ENCODE peak calls at places on chromosome 21, in six cellular contexts. A, Y, M, K, B and Z are unnamed samples.

GRCh38 chr21:45970674-45971486 is 10.7 kb upstream of the COL6A1 start:
- DNase-seq in M (peak), A (peak), B (no peak), K (peak), Y (peak), Z (peak)

GRCh38 chr21:28734522-28735175 is 258.0 kb downstream of the LTN1 start:
- DNase-seq in B (no peak), K (no peak), Y (no peak), M (no peak), A (no peak), Z (peak)

GRCh38 chr21:38349111-38349746 is 92.4 kb downstream of the KCNJ15 start:
- DNase-seq in A (no peak), M (no peak), B (no peak), Y (no peak), K (peak), Z (peak)

GRCh38 chr21:27359141-27359540 is 392.3 kb upstream of the ADAMTS5 start:
- DNase-seq in A (no peak), B (peak), M (no peak), K (peak), Y (no peak), Z (peak)

GRCh38 chr21:36753556-36753955 is 54.6 kb downstream of the SIM2 start:
- DNase-seq in B (peak), Y (no peak), K (peak), M (no peak), A (no peak), Z (peak)

GRCh38 chr21:41250519-41250918 is 66.1 kb upstream of the FAM3B start:
- DNase-seq in K (peak), Y (no peak), B (peak), A (no peak), M (no peak), Z (peak)

GRCh38 chr21:24076179-24076578 is 1531.1 kb downstream of the MRPL39 start:
- DNase-seq in M (no peak), Y (no peak), K (peak), B (no peak), A (no peak), Z (peak)

GRCh38 chr21:32977216-32977615 is 48.5 kb upstream of the OLIG2 start:
- DNase-seq in Y (no peak), B (no peak), K (no peak), M (no peak), A (no peak), Z (no peak)

GRCh38 chr21:15379776-15380175 is 315.0 kb upstream of the NRIP1 start:
- DNase-seq in M (no peak), A (no peak), B (no peak), Y (no peak), K (peak), Z (no peak)

GRCh38 chr21:45992311-45993209 is 11.0 kb downstream of the COL6A1 start:
- DNase-seq in Y (peak), B (peak), A (no peak), M (peak), K (no peak), Z (no peak)

GRCh38 chr21:41342035-41342434 is 19.8 kb upstream of the MX2 start:
- DNase-seq in Y (no peak), B (no peak), K (no peak), M (no peak), A (no peak), Z (no peak)

GRCh38 chr21:16624468-16625102 is 888.3 kb upstream of the CXADR start:
- DNase-seq in B (no peak), K (no peak), Y (no peak), A (no peak), M (no peak), Z (no peak)

GRCh38 chr21:36799869-36800268 is 101.0 kb downstream of the SIM2 start:
- DNase-seq in Y (no peak), B (peak), A (no peak), K (no peak), M (no peak), Z (peak)

GRCh38 chr21:39863111-39863510 is 4.1 kb upstream of the PCP4 start:
- DNase-seq in Y (no peak), A (peak), K (no peak), B (no peak), M (no peak), Z (no peak)

GRCh38 chr21:16419188-16419874 is 689.5 kb downstream of the USP25 start:
- DNase-seq in M (no peak), B (peak), Y (peak), K (peak), A (no peak), Z (peak)

GRCh38 chr21:40829308-40829707 is 17.6 kb downstream of the DSCAM start:
- DNase-seq in M (no peak), K (no peak), A (no peak), Y (no peak), B (no peak), Z (no peak)

GRCh38 chr21:17688912-17689874 is 76.5 kb upstream of the BTG3 start:
- DNase-seq in K (peak), Y (peak), M (peak), B (no peak), A (peak), Z (peak)

GRCh38 chr21:37780991-37781983 is 135.0 kb downstream of the KCNJ6 start:
- DNase-seq in K (no peak), Y (no peak), A (no peak), B (peak), M (no peak), Z (no peak)

GRCh38 chr21:14215971-14216621 is at the start of gene RBM11:
- DNase-seq in M (peak), Y (peak), B (peak), A (peak), K (peak), Z (peak)

GRCh38 chr21:41622831-41623548 is 115.0 kb upstream of the TMPRSS2 start:
- DNase-seq in M (no peak), K (no peak), B (peak), A (no peak), Y (no peak), Z (peak)

GRCh38 chr21:45821315-45822001 is 160.1 kb upstream of the COL6A1 start:
- DNase-seq in Y (no peak), B (no peak), A (no peak), M (no peak), K (no peak), Z (no peak)

GRCh38 chr21:15763359-15763758 is 33.6 kb downstream of the USP25 start:
- DNase-seq in Y (no peak), B (no peak), A (no peak), M (no peak), K (no peak), Z (no peak)

GRCh38 chr21:33729631-33730030 is 87.3 kb downstream of the ITSN1 start:
- DNase-seq in B (no peak), M (no peak), Y (no peak), A (no peak), K (no peak), Z (no peak)

GRCh38 chr21:41488080-41488479 is 19.9 kb downstream of the TMPRSS2 start:
- DNase-seq in B (no peak), M (no peak), Y (no peak), K (no peak), A (no peak), Z (no peak)

GRCh38 chr21:38664315-38664714 is 141.4 kb upstream of the ETS2 start:
- DNase-seq in Y (no peak), B (no peak), K (no peak), A (no peak), M (peak), Z (no peak)

GRCh38 chr21:39456665-39457064 is 4.9 kb downstream of the SH3BGR start:
- DNase-seq in M (no peak), Y (no peak), K (peak), A (no peak), B (no peak), Z (no peak)

GRCh38 chr21:41750051-41750450 is 16.8 kb downstream of the RIPK4 start:
- DNase-seq in B (no peak), Y (no peak), A (no peak), K (no peak), M (no peak), Z (peak)

DNA sequence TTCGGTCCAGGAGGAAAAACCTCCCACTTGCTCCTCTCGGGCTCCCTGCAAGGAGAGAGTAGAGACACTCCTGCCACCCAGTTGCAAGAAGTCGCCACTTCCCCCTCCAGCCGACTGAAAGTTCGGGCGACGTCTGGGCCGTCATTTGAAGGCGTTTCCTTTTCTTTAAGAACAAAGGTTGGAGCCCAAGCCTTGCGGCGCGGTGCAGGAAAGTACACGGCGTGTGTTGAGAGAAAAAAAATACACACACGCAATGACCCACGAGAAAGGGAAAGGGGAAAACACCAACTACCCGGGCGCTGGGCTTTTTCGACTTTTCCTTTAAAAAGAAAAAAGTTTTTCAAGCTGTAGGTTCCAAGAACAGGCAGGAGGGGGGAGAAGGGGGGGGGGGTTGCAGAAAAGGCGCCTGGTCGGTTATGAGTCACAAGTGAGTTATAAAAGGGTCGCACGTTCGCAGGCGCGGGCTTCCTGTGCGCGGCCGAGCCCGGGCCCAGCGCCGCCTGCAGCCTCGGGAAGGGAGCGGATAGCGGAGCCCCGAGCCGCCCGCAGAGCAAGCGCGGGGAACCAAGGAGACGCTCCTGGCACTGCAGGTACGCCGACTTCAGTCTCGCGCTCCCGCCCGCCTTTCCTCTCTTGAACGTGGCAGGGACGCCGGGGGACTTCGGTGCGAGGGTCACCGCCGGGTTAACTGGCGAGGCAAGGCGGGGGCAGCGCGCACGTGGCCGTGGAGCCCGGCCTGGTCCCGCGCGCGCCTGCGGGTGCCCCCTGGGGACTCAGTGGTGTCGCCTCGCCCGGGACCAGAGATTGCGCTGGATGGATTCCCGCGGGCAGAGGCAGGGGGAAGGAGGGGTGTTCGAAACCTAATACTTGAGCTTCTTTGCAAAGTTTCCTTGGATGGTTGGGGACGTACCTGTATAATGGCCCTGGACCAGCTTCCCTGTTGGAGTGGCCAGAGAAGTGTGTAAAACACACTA is 45.3 kb downstream of the MRPL39 start:
- DNase-seq in Y (peak), A (peak), K (peak), B (peak), M (peak), Z (peak)
- TF ChIP-seq CTCF in Y (peak), A (no peak), K (peak), B (peak), M (no peak), Z (peak)

DNA sequence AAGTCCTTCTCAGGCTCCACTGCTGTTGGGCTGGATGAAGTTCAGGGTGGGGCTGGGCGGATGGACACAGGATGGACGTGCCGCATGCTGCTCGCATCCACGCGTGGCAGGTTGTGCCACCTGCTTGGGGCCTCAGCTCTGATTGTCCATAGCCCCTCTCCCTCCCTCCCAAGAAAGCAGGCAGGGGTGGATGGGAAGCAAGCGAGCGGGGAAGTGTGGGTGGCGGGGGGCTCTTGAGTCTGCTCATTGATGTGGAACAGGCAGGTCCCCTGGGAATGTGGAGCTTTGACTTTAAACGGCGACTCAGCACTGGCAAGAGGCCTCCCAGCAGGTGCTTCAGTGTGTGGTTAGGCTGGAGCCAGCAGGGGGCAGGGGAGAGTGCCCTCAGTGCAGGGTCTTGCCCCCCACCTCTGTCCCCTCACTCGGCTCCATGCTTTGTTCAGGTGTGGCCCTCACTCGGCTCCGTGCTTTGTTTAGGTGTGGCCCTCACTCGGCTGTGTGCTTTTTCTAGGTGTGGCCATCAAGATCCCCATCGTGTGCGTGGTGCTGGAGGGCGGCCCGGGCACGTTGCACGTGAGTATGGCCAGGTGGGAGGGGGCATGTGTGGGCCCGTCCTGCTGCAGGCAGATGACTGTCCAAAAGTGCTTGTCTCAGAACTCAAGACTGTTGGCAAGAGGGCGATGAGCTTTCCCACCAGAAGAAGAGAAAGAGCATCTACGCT is 23.9 kb downstream of the TRPM2 start:
- DNase-seq in Y (no peak), A (no peak), K (no peak), M (peak), B (no peak), Z (no peak)
- TF ChIP-seq CTCF in Y (no peak), A (no peak), K (no peak), M (no peak), B (no peak), Z (no peak)

DNA sequence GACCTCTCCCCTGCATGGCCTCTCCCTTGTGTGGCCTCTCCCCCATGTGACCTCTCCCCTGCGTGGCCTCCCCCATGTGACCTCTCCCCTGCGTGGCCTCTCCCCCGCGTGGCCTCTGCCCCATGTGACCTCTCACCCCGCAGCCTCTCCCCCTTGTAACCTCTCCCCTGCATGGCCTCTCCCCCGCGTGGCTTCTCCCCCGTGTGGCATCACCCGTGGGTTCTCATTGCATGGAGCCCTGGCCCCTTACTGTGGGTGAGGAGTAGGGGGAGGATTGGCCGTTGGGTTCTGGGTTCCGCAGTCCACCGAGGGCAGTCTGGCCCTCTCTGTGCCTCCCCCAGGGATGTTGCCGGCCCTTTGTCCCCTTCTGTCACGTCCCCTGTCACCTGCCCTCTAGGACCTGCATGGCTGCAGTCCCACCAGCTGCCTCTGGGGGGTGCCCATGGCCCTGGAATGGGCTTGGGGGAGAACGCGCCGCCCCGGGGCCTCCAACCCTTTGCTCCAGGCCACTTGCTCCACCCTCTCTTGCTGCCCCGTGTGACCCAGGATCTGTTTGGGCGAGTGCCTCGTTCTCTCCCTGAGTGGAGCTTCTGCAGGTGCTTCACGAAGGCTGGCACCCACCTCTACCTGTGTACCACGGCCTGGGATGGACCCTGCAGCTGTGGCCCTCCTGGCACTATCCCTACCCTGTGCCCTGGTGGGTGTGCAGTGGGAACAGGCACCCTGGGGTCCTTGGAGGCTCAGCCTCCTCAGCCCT is 21.3 kb downstream of the RRP1 start:
- DNase-seq in M (peak), A (peak), Y (peak), K (peak), B (peak), Z (peak)
- TF ChIP-seq CTCF in M (peak), A (peak), Y (peak), K (peak), B (peak), Z (peak)

GRCh38 chr21:44734841-44735240 is 23.5 kb upstream of the TSPEAR start:
- DNase-seq in M (no peak), B (no peak), A (no peak), K (no peak), Y (no peak), Z (no peak)
- TF ChIP-seq CTCF in M (no peak), B (no peak), A (no peak), K (no peak), Y (no peak), Z (no peak)

GRCh38 chr21:22125581-22125980 is 1127.4 kb downstream of the NCAM2 start:
- DNase-seq in Y (no peak), B (no peak), M (no peak), A (no peak), K (no peak), Z (no peak)

GRCh38 chr21:22115746-22116145 is 1117.5 kb downstream of the NCAM2 start:
- DNase-seq in M (no peak), A (no peak), K (no peak), B (no peak), Y (no peak), Z (no peak)

GRCh38 chr21:22120616-22121266 is 1122.5 kb downstream of the NCAM2 start:
- DNase-seq in B (no peak), M (peak), A (no peak), K (peak), Y (no peak), Z (no peak)
- TF ChIP-seq CTCF in B (no peak), M (peak), A (no peak), K (peak), Y (no peak), Z (peak)

GRCh38 chr21:42833439-42833815 is 45.9 kb downstream of the WDR4 start:
- DNase-seq in B (no peak), A (peak), K (no peak), M (peak), Y (peak), Z (peak)

GRCh38 chr21:42827588-42827987 is 51.8 kb downstream of the WDR4 start:
- DNase-seq in M (no peak), Y (no peak), B (no peak), A (no peak), K (no peak), Z (no peak)

GRCh38 chr21:42829954-42830353 is 49.4 kb downstream of the WDR4 start:
- DNase-seq in K (no peak), M (no peak), B (no peak), A (no peak), Y (no peak), Z (no peak)

GRCh38 chr21:42829417-42829816 is 49.9 kb downstream of the WDR4 start:
- DNase-seq in M (no peak), Y (no peak), A (no peak), K (no peak), B (no peak), Z (no peak)

DNA sequence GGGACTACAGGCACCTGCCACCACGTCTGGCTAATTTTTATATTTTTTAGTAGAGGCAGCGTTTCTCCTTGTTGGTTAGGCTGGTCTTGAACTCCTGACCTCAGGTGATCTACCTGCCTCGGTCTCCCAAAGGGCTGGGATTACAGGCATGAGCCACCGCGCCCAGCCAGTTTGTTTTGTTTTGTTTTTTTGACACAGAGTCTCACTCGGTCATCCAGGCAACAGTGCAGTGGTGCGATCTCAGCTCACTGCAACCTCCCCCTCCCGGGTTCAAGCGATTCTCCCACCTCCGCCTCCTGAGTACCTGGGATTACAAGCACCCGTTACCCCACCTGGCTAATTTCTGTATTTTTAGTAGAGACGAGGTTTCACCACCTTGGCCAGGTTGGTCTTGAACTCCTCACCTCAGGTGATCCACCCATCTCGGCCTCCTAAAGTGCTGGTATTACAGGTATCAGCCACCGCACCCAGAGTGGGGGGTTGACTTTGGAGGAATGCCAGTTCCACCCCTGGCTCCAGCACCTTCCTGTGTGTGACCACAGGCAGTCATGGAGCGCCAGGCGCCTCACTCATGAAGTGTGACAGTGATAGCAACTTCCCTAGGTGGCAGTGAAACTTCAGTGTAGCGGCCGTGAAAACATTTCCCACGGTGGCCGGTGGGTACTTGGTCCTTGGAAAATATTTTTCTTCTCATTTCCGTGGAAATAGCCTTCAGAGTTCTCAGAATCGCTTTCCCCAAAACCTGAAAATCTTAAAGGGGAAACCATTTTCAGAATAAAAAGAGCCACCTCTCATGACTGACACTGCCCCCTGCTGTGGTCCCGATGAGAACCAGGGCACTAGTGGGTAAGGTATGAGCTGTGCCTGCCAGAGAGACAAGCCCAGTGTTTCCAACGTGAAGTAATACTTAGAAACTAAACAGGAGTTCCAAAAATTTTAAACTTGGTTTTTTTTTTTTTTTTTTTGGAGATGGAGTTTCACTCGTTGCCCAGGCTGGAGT is 48.6 kb downstream of the WDR4 start:
- DNase-seq in B (no peak), K (no peak), Y (no peak), A (peak), M (no peak), Z (no peak)
- TF ChIP-seq CTCF in B (peak), K (no peak), Y (peak), A (no peak), M (no peak), Z (no peak)